ENCODE peak calls at places on chromosomes 7 and 10, in ten cellular contexts. O is kidney; P is psoas muscle; J is uterus; M is hepatocyte; I is WERI-Rb-1; K is neural progenitor cell; T is CD8-positive, alpha-beta T cell; V is lung; L is K562. Q is an unnamed sample.

GRCh38 chr7:77360104-77360503 is 56.0 kb downstream of the GSAP start:
- DNase-seq in O (no peak), P (no peak), J (no peak), M (no peak), I (no peak), K (no peak), T (no peak), V (no peak), L (no peak), Q (no peak)

GRCh38 chr7:142496545-142496991 is 238.7 kb upstream of the PRSS58 start:
- DNase-seq in O (no peak), P (no peak), J (no peak), M (peak), I (no peak), K (peak), T (no peak), V (no peak), L (peak), Q (no peak)

GRCh38 chr10:21020545-21020944 is 123.4 kb upstream of the NEBL start:
- DNase-seq in O (no peak), P (no peak), J (no peak), M (peak), I (peak), K (peak), T (no peak), V (no peak), L (peak), Q (no peak)

GRCh38 chr10:14389981-14390590 is 59.4 kb upstream of the FRMD4A start:
- DNase-seq in O (no peak), P (no peak), J (no peak), M (no peak), I (no peak), K (no peak), T (no peak), V (no peak), L (no peak), Q (no peak)

GRCh38 chr10:112446055-112446854 is 459 bp downstream of the ZDHHC6 start:
- DNase-seq in O (peak), P (no peak), J (no peak), M (peak), I (no peak), K (no peak), T (no peak), V (no peak), L (peak), Q (no peak)

GRCh38 chr7:137925754-137926153 is 76.1 kb downstream of the CREB3L2 start:
- DNase-seq in O (no peak), P (no peak), J (no peak), M (no peak), I (no peak), K (no peak), T (no peak), V (no peak), L (no peak), Q (no peak)

GRCh38 chr7:24381919-24382505 is 98.0 kb downstream of the NPY start:
- DNase-seq in O (no peak), P (no peak), J (no peak), M (peak), I (no peak), K (peak), T (no peak), V (no peak), L (peak), Q (no peak)

GRCh38 chr10:124244256-124244877 is 151.0 kb upstream of the CHST15 start:
- DNase-seq in O (peak), P (no peak), J (no peak), M (no peak), I (no peak), K (no peak), T (no peak), V (no peak), L (no peak), Q (no peak)

GRCh38 chr10:129796611-129797420 is 167.3 kb downstream of the EBF3 start:
- DNase-seq in O (no peak), P (no peak), J (no peak), M (no peak), I (no peak), K (no peak), T (no peak), V (no peak), L (no peak), Q (no peak)

GRCh38 chr7:15851201-15851600 is 164.7 kb upstream of the MEOX2 start:
- DNase-seq in O (no peak), P (no peak), J (no peak), M (no peak), I (peak), K (no peak), T (no peak), V (no peak), L (no peak), Q (no peak)

GRCh38 chr7:75639893-75640600 is 98.7 kb downstream of the HIP1 start:
- DNase-seq in O (no peak), P (no peak), J (no peak), M (no peak), I (peak), K (no peak), T (no peak), V (no peak), L (peak), Q (no peak)

GRCh38 chr7:1243290-1243963 is 10.8 kb downstream of the UNCX start:
- DNase-seq in O (no peak), P (no peak), J (no peak), M (no peak), I (no peak), K (no peak), T (no peak), V (no peak), L (no peak), Q (no peak)

GRCh38 chr7:94059747-94060146 is 55.6 kb upstream of the BET1 start:
- DNase-seq in O (no peak), P (no peak), J (no peak), M (no peak), I (no peak), K (no peak), T (no peak), V (no peak), L (no peak), Q (no peak)

GRCh38 chr7:53740971-53741370 is 705.5 kb downstream of the POM121L12 start:
- DNase-seq in O (no peak), P (no peak), J (no peak), M (no peak), I (no peak), K (no peak), T (no peak), V (no peak), L (no peak), Q (no peak)

GRCh38 chr7:27182861-27183681 is 2.0 kb downstream of the HOXA11 start:
- DNase-seq in O (peak), P (no peak), J (peak), M (no peak), I (peak), K (peak), T (no peak), V (no peak), L (no peak), Q (no peak)

GRCh38 chr7:1670894-1671875 is 1.1 kb downstream of the ELFN1 start:
- DNase-seq in O (peak), P (peak), J (peak), M (peak), I (no peak), K (no peak), T (no peak), V (no peak), L (no peak), Q (no peak)

GRCh38 chr7:151626422-151627115 is 106.9 kb upstream of the RHEB start:
- DNase-seq in O (no peak), P (peak), J (no peak), M (peak), I (peak), K (peak), T (peak), V (peak), L (peak), Q (no peak)

GRCh38 chr10:15427836-15428414 is 56.8 kb upstream of the FAM171A1 start:
- DNase-seq in O (no peak), P (no peak), J (no peak), M (peak), I (no peak), K (peak), T (no peak), V (no peak), L (peak), Q (no peak)

GRCh38 chr7:107865956-107866775 is 24.8 kb upstream of the DLD start:
- DNase-seq in O (no peak), P (no peak), J (no peak), M (no peak), I (no peak), K (no peak), T (no peak), V (no peak), L (no peak), Q (no peak)

GRCh38 chr10:62560207-62560819 is 186.1 kb downstream of the ZNF365 start:
- DNase-seq in O (no peak), P (no peak), J (peak), M (peak), I (no peak), K (no peak), T (no peak), V (no peak), L (no peak), Q (no peak)

GRCh38 chr7:31109751-31110150 is 57.6 kb downstream of the ADCYAP1R1 start:
- DNase-seq in O (no peak), P (no peak), J (no peak), M (no peak), I (no peak), K (no peak), T (no peak), V (no peak), L (no peak), Q (no peak)

GRCh38 chr10:23404461-23404980 is 34.4 kb upstream of the OTUD1 start:
- DNase-seq in O (no peak), P (no peak), J (no peak), M (no peak), I (no peak), K (no peak), T (no peak), V (no peak), L (no peak), Q (no peak)

GRCh38 chr10:78619244-78619851 is 449.4 kb upstream of the ZMIZ1 start:
- DNase-seq in O (no peak), P (no peak), J (peak), M (peak), I (peak), K (no peak), T (no peak), V (no peak), L (no peak), Q (no peak)

GRCh38 chr7:158944950-158945349 is 88.6 kb downstream of the DYNC2I1 start:
- DNase-seq in O (no peak), P (no peak), J (no peak), M (no peak), I (no peak), K (no peak), T (no peak), V (no peak), L (no peak), Q (no peak)

GRCh38 chr10:15814565-15814964 is 45.7 kb downstream of the MINDY3 start:
- DNase-seq in O (no peak), P (no peak), J (no peak), M (no peak), I (no peak), K (no peak), T (no peak), V (no peak), L (no peak), Q (no peak)

GRCh38 chr7:2818653-2819052 is 25.5 kb downstream of the GNA12 start:
- DNase-seq in O (no peak), P (no peak), J (no peak), M (no peak), I (no peak), K (peak), T (no peak), V (no peak), L (no peak), Q (no peak)

GRCh38 chr10:80702143-80702542 is 164.4 kb downstream of the SH2D4B start:
- DNase-seq in O (peak), P (no peak), J (no peak), M (no peak), I (no peak), K (no peak), T (no peak), V (no peak), L (no peak), Q (no peak)

GRCh38 chr7:123746055-123746454 is 2.7 kb downstream of the WASL start:
- DNase-seq in O (no peak), P (no peak), J (no peak), M (no peak), I (no peak), K (peak), T (no peak), V (no peak), L (no peak), Q (no peak)

GRCh38 chr7:123741940-123742339 is 6.9 kb downstream of the WASL start:
- DNase-seq in O (no peak), P (no peak), J (no peak), M (no peak), I (no peak), K (no peak), T (no peak), V (no peak), L (no peak), Q (no peak)

GRCh38 chr7:123745437-123745836 is 3.4 kb downstream of the WASL start:
- DNase-seq in O (no peak), P (no peak), J (no peak), M (no peak), I (no peak), K (no peak), T (no peak), V (no peak), L (no peak), Q (no peak)

GRCh38 chr7:123747089-123747488 is 1.7 kb downstream of the WASL start:
- DNase-seq in O (no peak), P (no peak), J (no peak), M (no peak), I (no peak), K (no peak), T (no peak), V (no peak), L (no peak), Q (no peak)

DNA sequence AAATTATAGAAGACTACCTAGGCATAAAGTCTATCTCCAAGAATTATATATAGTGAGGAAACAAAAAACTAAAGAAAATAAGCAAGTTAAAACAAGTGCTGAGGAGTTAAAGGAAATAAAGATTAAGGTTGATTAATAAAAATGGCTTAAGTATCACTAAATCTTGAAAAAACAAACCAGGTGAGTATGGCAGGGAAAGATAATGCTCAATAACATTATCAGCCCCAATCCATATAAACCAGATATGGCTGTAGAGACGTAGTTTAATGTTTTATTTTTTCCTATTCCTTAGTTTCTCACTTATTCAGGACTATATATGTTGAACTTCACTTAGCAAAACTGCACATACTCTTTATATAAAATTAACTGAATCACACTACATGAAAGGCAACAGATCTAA is 4.4 kb downstream of the WASL start:
- DNase-seq in O (no peak), P (no peak), J (no peak), M (no peak), I (no peak), K (no peak), T (no peak), V (no peak), L (no peak), Q (no peak)
- H3K27ac ChIP-seq in O (no peak), P (peak), J (no peak), M (no peak), I (no peak), K (no peak), T (no peak), V (no peak), L (no peak), Q (no peak)

GRCh38 chr10:29730461-29730860 is 95.7 kb upstream of the SVIL start:
- DNase-seq in O (no peak), P (no peak), J (no peak), M (no peak), I (no peak), K (no peak), T (no peak), V (no peak), L (no peak), Q (no peak)

GRCh38 chr10:29731760-29732159 is 97.0 kb upstream of the SVIL start:
- DNase-seq in O (no peak), P (no peak), J (no peak), M (peak), I (no peak), K (peak), T (no peak), V (no peak), L (no peak), Q (no peak)

GRCh38 chr10:29725133-29725720 is 90.5 kb upstream of the SVIL start:
- DNase-seq in O (no peak), P (no peak), J (no peak), M (peak), I (no peak), K (no peak), T (no peak), V (peak), L (no peak), Q (no peak)

GRCh38 chr10:29730969-29731368 is 96.2 kb upstream of the SVIL start:
- DNase-seq in O (no peak), P (no peak), J (peak), M (no peak), I (no peak), K (no peak), T (no peak), V (no peak), L (no peak), Q (no peak)

GRCh38 chr10:29728541-29729049 is 93.8 kb upstream of the SVIL start:
- DNase-seq in O (no peak), P (no peak), J (no peak), M (no peak), I (peak), K (peak), T (no peak), V (no peak), L (no peak), Q (no peak)
- H3K27ac ChIP-seq in O (no peak), P (peak), J (peak), M (no peak), I (no peak), K (peak), T (no peak), V (no peak), L (no peak), Q (no peak)

GRCh38 chr10:131453772-131454634 is 142.5 kb upstream of the TCERG1L start:
- DNase-seq in O (peak), P (peak), J (no peak), M (peak), I (peak), K (peak), T (no peak), V (peak), L (peak), Q (peak)
- H3K27ac ChIP-seq in O (no peak), P (no peak), J (no peak), M (peak), I (peak), K (no peak), T (no peak), V (no peak), L (no peak), Q (no peak)

DNA sequence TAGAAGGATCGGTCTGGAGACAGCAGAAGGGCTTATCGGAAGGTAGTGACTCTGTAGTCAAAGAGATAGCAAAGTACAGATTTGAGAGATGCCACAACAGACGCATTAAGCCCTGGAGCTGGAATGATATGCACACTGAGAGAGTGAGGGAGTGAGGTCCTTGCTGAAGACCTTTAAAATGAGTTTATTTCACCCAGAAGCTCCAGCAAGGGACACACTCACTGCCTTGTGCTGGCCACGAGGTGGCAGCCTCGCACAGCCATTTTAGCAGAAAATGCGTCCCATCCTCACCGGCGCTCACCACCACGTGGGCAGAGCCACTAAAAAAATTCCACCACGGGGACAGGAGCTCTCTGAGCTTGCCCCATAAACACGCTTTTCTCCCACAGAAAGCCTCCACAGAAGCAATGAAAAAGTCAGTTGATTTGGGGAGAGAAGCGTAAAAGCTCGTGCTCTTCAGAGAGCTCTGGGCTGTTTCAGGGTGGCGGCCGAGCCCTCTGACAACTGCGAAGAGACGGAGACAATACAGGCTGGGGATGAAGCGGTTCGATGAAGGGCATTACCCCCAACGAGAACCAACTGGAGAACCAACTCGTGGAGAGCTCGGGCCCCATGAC is 163.0 kb upstream of the KLF14 start:
- DNase-seq in O (peak), P (peak), J (peak), M (peak), I (peak), K (peak), T (peak), V (peak), L (peak), Q (peak)
- H3K27ac ChIP-seq in O (peak), P (peak), J (peak), M (no peak), I (no peak), K (no peak), T (no peak), V (peak), L (peak), Q (no peak)

DNA sequence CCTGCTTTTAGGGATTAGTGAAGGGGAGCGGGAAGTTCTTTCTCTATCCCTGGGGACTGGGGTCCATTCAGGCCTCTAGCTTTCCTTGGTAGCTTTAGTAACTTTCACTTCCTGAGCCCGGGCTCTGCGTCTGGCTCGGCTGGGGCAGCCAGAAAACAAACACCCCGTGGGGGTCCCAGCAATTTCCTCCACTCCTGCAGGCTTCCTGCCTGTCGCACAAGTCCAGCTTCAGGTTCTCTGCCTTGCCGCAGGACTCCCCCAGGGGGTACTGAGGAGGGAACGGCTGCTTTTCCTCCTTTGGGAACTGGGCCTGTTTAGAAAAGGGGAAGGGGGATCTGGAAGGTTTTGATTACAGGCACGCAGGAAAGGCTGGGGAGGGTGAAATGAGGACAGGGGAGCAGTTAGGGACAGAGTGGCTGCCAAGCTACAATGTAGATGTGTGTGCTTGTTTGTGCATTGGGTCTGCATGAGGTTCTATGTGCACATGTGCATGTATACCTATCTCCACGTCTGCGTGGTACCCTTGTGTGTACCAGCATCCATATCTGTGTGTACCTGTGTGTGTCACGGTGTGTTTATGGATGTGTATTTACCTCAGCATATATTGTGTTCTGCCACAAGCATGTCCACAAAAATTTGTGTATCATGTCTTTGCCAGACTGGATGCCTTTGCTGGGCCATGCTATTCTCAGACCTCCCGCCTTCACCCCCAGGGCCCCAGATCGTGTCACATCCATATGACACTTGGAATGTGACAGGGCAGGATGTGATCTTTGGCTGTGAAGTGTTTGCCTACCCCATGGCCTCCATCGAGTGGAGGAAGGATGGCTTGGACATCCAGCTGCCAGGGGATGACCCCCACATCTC is 2.0 kb downstream of the KAZALD1 start:
- DNase-seq in O (no peak), P (no peak), J (no peak), M (no peak), I (peak), K (peak), T (no peak), V (no peak), L (no peak), Q (no peak)
- H3K27ac ChIP-seq in O (no peak), P (no peak), J (no peak), M (no peak), I (no peak), K (no peak), T (no peak), V (peak), L (peak), Q (no peak)

Q was measured in CD4-positive, alpha-beta T cell.